ENCODE peak calls at places on chromosome 5, in ten cellular contexts. D is PC-3; J is kidney; S is left ventricle myocardium inferior; W is GM12865; Y is choroid plexus epithelial cell; R is CD8-positive, alpha-beta T cell; H is fibroblast of pulmonary artery; L is cardiac fibroblast; P is lower leg skin. K is an unnamed sample.

GRCh38 chr5:175113947-175114346 is 330.0 kb downstream of the DRD1 start:
- DNase-seq in R (no peak), H (no peak), D (no peak), J (no peak), P (no peak), Y (no peak), L (no peak), W (no peak), S (no peak), K (no peak)

GRCh38 chr5:163915481-163915961 is 410.1 kb downstream of the MAT2B start:
- DNase-seq in L (peak), Y (peak), H (peak), J (peak), P (no peak), D (peak), W (peak), S (no peak), R (no peak), K (peak)

GRCh38 chr5:105133087-105133486 is 1570.5 kb upstream of the NUDT12 start:
- DNase-seq in H (no peak), W (no peak), P (no peak), Y (no peak), S (no peak), R (no peak), L (no peak), J (no peak), D (no peak), K (no peak)

GRCh38 chr5:122053181-122054109 is 24.6 kb downstream of the LOX start:
- DNase-seq in J (peak), D (no peak), L (peak), W (no peak), S (no peak), P (no peak), Y (peak), R (no peak), H (peak), K (no peak)

GRCh38 chr5:179337227-179338122 is 7.8 kb downstream of the ADAMTS2 start:
- DNase-seq in D (no peak), H (no peak), Y (peak), W (no peak), S (no peak), P (no peak), L (no peak), J (peak), R (no peak), K (no peak)

GRCh38 chr5:142685418-142686209 is at the start of gene FGF1:
- DNase-seq in P (no peak), W (no peak), L (peak), H (no peak), J (no peak), S (peak), D (no peak), Y (peak), R (no peak), K (peak)

GRCh38 chr5:65021527-65022226 is 252.9 kb downstream of the CWC27 start:
- DNase-seq in L (no peak), Y (no peak), H (no peak), S (no peak), W (peak), J (no peak), D (no peak), R (no peak), P (no peak), K (no peak)

GRCh38 chr5:85441853-85442252 is 1057.2 kb upstream of the EDIL3 start:
- DNase-seq in W (no peak), J (no peak), Y (no peak), P (no peak), D (no peak), R (no peak), H (no peak), S (no peak), L (no peak), K (no peak)

GRCh38 chr5:179854356-179854755 is 4.3 kb downstream of the MRNIP start:
- DNase-seq in S (no peak), J (no peak), W (no peak), P (no peak), R (no peak), Y (no peak), L (no peak), H (no peak), D (no peak), K (no peak)

GRCh38 chr5:75668988-75669760 is 48.1 kb downstream of the POC5 start:
- DNase-seq in W (peak), D (peak), H (peak), S (no peak), P (no peak), L (peak), J (peak), R (peak), Y (peak), K (peak)

GRCh38 chr5:2751592-2752021 is at the start of gene IRX2:
- DNase-seq in R (no peak), H (peak), J (peak), W (no peak), Y (peak), P (peak), D (peak), L (peak), S (peak), K (peak)

GRCh38 chr5:172773481-172774469 is 2.8 kb upstream of the DUSP1 start:
- DNase-seq in W (peak), Y (no peak), L (peak), H (peak), S (no peak), J (no peak), R (no peak), P (no peak), D (no peak), K (peak)

GRCh38 chr5:55191165-55191564 is 18.2 kb upstream of the CDC20B start:
- DNase-seq in D (peak), H (no peak), S (no peak), J (no peak), R (no peak), P (no peak), Y (no peak), L (no peak), W (no peak), K (peak)

GRCh38 chr5:175560011-175560410 is 81.7 kb downstream of the SFXN1 start:
- DNase-seq in L (no peak), S (no peak), Y (no peak), P (no peak), J (no peak), H (no peak), R (no peak), D (no peak), W (no peak), K (no peak)

GRCh38 chr5:54807421-54807820 is 178.0 kb downstream of the ESM1 start:
- DNase-seq in R (no peak), L (peak), J (no peak), H (peak), S (no peak), P (no peak), D (peak), Y (peak), W (no peak), K (peak)

GRCh38 chr5:132426525-132427138 is 57.1 kb downstream of the SLC22A5 start:
- DNase-seq in P (peak), W (peak), Y (peak), D (peak), R (peak), H (peak), S (peak), J (peak), L (peak), K (peak)
- TF ChIP-seq CTCF in P (no peak), W (peak), Y (peak), D (peak), R (no peak), H (peak), S (peak), J (no peak), L (peak), K (peak)

DNA sequence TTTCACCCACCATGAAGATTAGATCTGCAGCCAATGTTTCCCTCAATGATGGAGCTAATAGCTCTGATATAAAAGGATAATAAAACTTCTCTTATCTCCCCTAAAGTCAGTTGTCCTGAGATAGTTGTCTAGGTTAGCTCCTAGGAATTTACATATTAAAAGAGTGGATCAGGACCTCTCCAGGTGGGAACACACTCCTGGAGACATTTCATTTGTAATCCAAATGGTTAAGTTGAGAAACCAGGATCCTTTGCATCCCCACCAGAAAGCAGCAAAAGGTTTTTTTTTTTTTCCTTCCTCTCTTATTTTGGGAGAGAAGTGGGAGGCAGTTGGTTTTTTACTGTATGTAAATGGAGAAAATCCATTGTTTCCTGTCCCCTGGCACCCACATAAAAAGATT is 182.5 kb upstream of the FBXL17 start:
- DNase-seq in W (no peak), S (no peak), Y (no peak), H (no peak), D (no peak), J (no peak), R (no peak), P (no peak), L (no peak), K (no peak)
- H3K4me3 ChIP-seq in W (no peak), S (no peak), Y (no peak), H (no peak), D (no peak), J (no peak), R (no peak), P (no peak), L (no peak), K (no peak)

DNA sequence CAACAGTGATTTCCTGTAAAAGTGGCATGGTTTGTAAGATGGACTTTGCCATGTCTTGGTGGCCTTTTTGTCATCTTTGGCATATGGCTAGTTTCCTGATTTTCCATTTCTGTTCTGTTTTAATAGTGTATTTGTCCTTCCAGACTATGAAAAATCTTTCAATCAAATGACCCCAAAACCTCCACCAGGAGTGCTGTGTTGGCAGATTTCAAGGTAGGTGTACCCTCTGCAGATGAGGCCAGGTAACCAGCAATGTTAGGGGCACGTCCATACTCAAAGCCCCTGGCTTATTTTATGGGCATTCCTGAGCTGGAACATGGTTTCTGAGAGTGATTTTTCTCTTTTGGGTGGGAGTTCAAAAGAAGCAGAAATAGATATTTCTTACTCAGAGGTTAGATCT is 15.2 kb upstream of the MAP1B start:
- DNase-seq in P (no peak), W (no peak), H (no peak), S (no peak), L (no peak), D (no peak), Y (no peak), R (no peak), J (no peak), K (no peak)
- TF ChIP-seq CTCF in P (no peak), W (no peak), H (no peak), S (no peak), L (no peak), D (no peak), Y (no peak), R (no peak), J (no peak), K (no peak)

GRCh38 chr5:161547573-161548471 is 1.3 kb upstream of the GABRB2 start:
- DNase-seq in L (no peak), P (no peak), J (peak), H (no peak), Y (no peak), S (no peak), W (peak), R (no peak), D (no peak), K (no peak)

GRCh38 chr5:161544350-161544765 is 2.2 kb downstream of the GABRB2 start:
- DNase-seq in D (peak), W (peak), H (peak), Y (peak), J (no peak), P (no peak), S (no peak), L (peak), R (no peak), K (peak)

GRCh38 chr5:161548472-161549094 is 2.1 kb upstream of the GABRB2 start:
- DNase-seq in R (no peak), L (no peak), H (no peak), Y (no peak), P (no peak), J (no peak), S (no peak), W (peak), D (no peak), K (no peak)

GRCh38 chr5:161546463-161547301 is at the start of gene GABRB2:
- DNase-seq in P (no peak), J (peak), H (peak), Y (peak), W (peak), L (peak), R (no peak), S (peak), D (no peak), K (peak)

DNA sequence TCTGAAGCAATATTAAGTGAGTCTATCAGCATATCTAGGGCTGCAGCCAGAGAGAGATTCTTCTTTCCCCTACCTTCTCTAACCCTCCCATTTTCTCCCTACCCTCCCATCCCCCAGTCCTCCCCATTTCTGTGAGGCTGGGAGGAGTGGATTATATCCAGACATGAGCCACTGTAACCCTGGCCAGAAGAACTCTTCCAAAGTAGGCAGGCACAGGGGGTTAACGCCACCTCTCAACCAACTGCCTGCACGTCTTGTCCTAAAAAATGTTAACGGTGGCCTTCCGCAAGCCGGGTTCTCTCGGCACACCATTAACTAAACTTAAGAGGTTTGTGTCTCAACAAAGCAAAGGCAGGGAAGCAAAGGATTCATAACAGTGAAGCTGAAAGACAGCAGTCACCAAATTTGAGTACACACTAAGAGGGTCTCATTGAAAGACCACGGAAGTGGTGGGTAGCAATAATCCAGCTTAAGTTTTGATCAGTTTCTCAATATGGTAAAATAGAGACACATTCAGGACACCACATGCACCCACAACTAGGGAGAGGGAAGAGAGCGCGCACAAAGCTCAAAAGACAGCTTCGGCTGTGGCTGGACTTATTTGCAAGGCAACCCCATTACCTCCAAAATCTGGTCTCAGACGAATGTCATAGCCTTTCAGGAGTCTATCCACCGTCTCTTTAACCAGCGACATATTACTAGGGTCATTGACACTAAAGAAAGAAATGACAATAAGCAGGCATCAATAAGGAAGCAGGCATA is 643 bp downstream of the GABRB2 start:
- DNase-seq in H (no peak), R (no peak), Y (no peak), P (no peak), D (no peak), W (peak), L (no peak), J (no peak), S (no peak), K (no peak)
- H3K4me3 ChIP-seq in H (no peak), R (peak), Y (no peak), P (no peak), D (no peak), W (peak), L (no peak), J (peak), S (peak), K (no peak)

GRCh38 chr5:159258361-159258760 is 4.7 kb upstream of the UBLCP1 start:
- DNase-seq in D (no peak), Y (no peak), W (no peak), J (no peak), P (no peak), H (no peak), R (no peak), S (no peak), L (no peak), K (no peak)

GRCh38 chr5:159262472-159262858 is 625 bp upstream of the UBLCP1 start:
- DNase-seq in R (no peak), H (peak), Y (peak), L (peak), W (no peak), S (no peak), P (no peak), D (peak), J (no peak), K (peak)

GRCh38 chr5:159262859-159263568 is at the start of gene UBLCP1:
- DNase-seq in L (peak), H (peak), R (peak), P (peak), Y (peak), D (peak), J (peak), S (peak), W (peak), K (peak)

GRCh38 chr5:159257007-159257406 is 6.1 kb upstream of the UBLCP1 start:
- DNase-seq in L (no peak), J (no peak), P (no peak), W (no peak), R (no peak), S (no peak), D (peak), H (no peak), Y (no peak), K (peak)

GRCh38 chr5:159257629-159258283 is 5.3 kb upstream of the UBLCP1 start:
- DNase-seq in H (no peak), D (no peak), S (no peak), J (no peak), L (no peak), P (no peak), W (no peak), R (no peak), Y (no peak), K (no peak)
- TF ChIP-seq CTCF in H (no peak), D (no peak), S (no peak), J (no peak), L (no peak), P (no peak), W (no peak), R (no peak), Y (no peak), K (no peak)

DNA sequence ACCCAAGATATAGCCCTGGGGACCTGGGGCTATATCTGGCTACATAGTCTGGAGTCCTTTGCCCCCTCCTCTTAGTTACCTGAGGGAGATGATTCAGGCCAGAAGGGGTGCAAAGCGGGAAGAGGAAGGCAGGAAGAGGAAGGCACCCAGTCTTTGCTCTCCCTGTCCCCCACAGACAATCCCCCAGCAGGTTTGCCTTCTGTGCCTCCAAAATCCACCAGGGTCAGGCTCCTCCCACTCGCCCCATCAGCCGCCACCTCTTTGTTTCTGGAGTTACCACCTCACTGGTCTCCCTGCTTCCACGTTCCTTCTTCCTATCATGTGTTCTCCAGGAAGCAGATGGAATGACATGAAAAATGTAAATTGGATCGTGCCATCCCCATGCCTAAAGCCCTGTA is 31.2 kb upstream of the FABP6 start:
- DNase-seq in D (no peak), L (no peak), H (no peak), Y (no peak), P (no peak), W (no peak), J (no peak), S (no peak), R (no peak), K (no peak)
- H3K4me3 ChIP-seq in D (no peak), L (no peak), H (no peak), Y (no peak), P (no peak), W (no peak), J (no peak), S (no peak), R (no peak), K (no peak)

GRCh38 chr5:138653502-138653901 is 78.3 kb upstream of the HSPA9 start:
- DNase-seq in R (no peak), P (no peak), S (no peak), W (peak), J (peak), Y (peak), H (peak), D (peak), L (peak), K (peak)
- TF ChIP-seq CTCF in R (no peak), P (no peak), S (peak), W (no peak), J (no peak), Y (peak), H (peak), D (peak), L (peak), K (peak)

DNA sequence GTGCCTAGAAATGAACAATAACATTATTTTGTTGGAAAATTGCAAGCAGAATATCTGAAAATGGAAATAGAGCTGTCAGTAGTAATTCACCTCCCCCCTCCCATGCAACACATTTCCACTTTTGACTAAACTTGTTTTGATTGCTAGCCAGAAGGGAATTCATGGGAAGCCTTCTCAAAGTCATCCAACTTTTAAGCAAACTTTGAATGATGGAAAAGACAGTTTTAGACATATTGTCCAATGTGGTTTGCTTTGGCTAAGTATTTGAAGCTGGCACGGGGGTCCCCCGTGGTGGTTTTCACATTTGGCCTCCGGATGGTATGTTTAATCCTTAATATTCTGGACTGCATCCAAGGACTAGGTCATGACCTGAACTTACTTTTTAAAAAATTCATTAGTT is 7.5 kb downstream of the NR2F1 start:
- DNase-seq in R (no peak), Y (peak), S (no peak), J (no peak), W (no peak), L (no peak), D (no peak), H (no peak), P (no peak), K (no peak)
- H3K4me3 ChIP-seq in R (no peak), Y (peak), S (no peak), J (peak), W (no peak), L (no peak), D (no peak), H (peak), P (no peak), K (no peak)

K was measured in bronchial epithelial cell.